ENCODE peak calls at places on chromosomes 6 and 20, in five cellular contexts. One of them, this sample, is unnamed. For H3K4me1, the result is how much of the 10 kb centered on the place peaks cover.

GRCh38 chr6:151179321-151179720 is 60.4 kb upstream of the AKAP12 start:
- DNase-seq in fibroblast of lung: peak
- DNase-seq in mesendoderm: no peak
- DNase-seq in SK-N-SH: no peak
- DNase-seq in MM.1S: no peak
- DNase-seq in this sample: peak

GRCh38 chr6:168967556-168967955 is 286.1 kb downstream of the THBS2 start:
- DNase-seq in fibroblast of lung: peak
- DNase-seq in mesendoderm: no peak
- DNase-seq in SK-N-SH: no peak
- DNase-seq in MM.1S: no peak
- DNase-seq in this sample: peak

GRCh38 chr6:20542927-20543602 is 8.8 kb downstream of the CDKAL1 start:
- DNase-seq in fibroblast of lung: peak
- DNase-seq in mesendoderm: no peak
- DNase-seq in SK-N-SH: no peak
- DNase-seq in MM.1S: peak
- DNase-seq in this sample: peak

GRCh38 chr6:145756170-145756662 is 20.9 kb upstream of the EPM2A start:
- DNase-seq in fibroblast of lung: peak
- DNase-seq in mesendoderm: no peak
- DNase-seq in SK-N-SH: peak
- DNase-seq in MM.1S: no peak
- DNase-seq in this sample: peak

GRCh38 chr6:35473075-35473848 is 5.1 kb downstream of the RPL10A start:
- DNase-seq in fibroblast of lung: no peak
- DNase-seq in mesendoderm: peak
- DNase-seq in SK-N-SH: no peak
- DNase-seq in MM.1S: no peak
- DNase-seq in this sample: no peak

GRCh38 chr20:36645998-36646397 is at the start of gene SLA2:
- DNase-seq in fibroblast of lung: no peak
- DNase-seq in mesendoderm: no peak
- DNase-seq in SK-N-SH: no peak
- DNase-seq in MM.1S: no peak
- DNase-seq in this sample: no peak

GRCh38 chr6:56959938-56960337 is 5.0 kb downstream of the BEND6 start:
- DNase-seq in fibroblast of lung: peak
- DNase-seq in mesendoderm: no peak
- DNase-seq in SK-N-SH: no peak
- DNase-seq in MM.1S: no peak
- DNase-seq in this sample: peak

GRCh38 chr6:113636357-113636824 is 220.8 kb upstream of the MARCKS start:
- DNase-seq in fibroblast of lung: peak
- DNase-seq in mesendoderm: peak
- DNase-seq in SK-N-SH: no peak
- DNase-seq in MM.1S: no peak
- DNase-seq in this sample: peak

GRCh38 chr20:50629675-50630055 is 61.7 kb downstream of the RIPOR3 start:
- DNase-seq in fibroblast of lung: no peak
- DNase-seq in mesendoderm: peak
- DNase-seq in SK-N-SH: no peak
- DNase-seq in MM.1S: no peak
- DNase-seq in this sample: no peak

GRCh38 chr6:111918825-111919224 is 45.6 kb upstream of the FYN start:
- DNase-seq in fibroblast of lung: peak
- DNase-seq in mesendoderm: no peak
- DNase-seq in SK-N-SH: no peak
- DNase-seq in MM.1S: no peak
- DNase-seq in this sample: no peak

GRCh38 chr6:142374965-142375733 is 73.3 kb downstream of the ADGRG6 start:
- DNase-seq in fibroblast of lung: peak
- DNase-seq in mesendoderm: peak
- DNase-seq in SK-N-SH: no peak
- DNase-seq in MM.1S: no peak
- DNase-seq in this sample: peak

GRCh38 chr6:161273356-161273751 is 507 bp downstream of the AGPAT4 start:
- DNase-seq in fibroblast of lung: peak
- DNase-seq in mesendoderm: peak
- DNase-seq in SK-N-SH: peak
- DNase-seq in MM.1S: no peak
- DNase-seq in this sample: peak

GRCh38 chr6:51283723-51284122 is 465.1 kb downstream of the TFAP2B start:
- DNase-seq in fibroblast of lung: no peak
- DNase-seq in mesendoderm: no peak
- DNase-seq in SK-N-SH: no peak
- DNase-seq in MM.1S: no peak
- DNase-seq in this sample: no peak

GRCh38 chr20:36573103-36573797 is at the start of gene TGIF2:
- DNase-seq in fibroblast of lung: peak
- DNase-seq in mesendoderm: peak
- DNase-seq in SK-N-SH: peak
- DNase-seq in MM.1S: peak
- DNase-seq in this sample: peak

GRCh38 chr6:19465240-19465639 is 371.9 kb upstream of the ID4 start:
- DNase-seq in fibroblast of lung: no peak
- DNase-seq in mesendoderm: no peak
- DNase-seq in SK-N-SH: no peak
- DNase-seq in MM.1S: no peak
- DNase-seq in this sample: no peak

GRCh38 chr6:81995548-81996289 is 243.2 kb upstream of the TENT5A start:
- DNase-seq in fibroblast of lung: peak
- DNase-seq in mesendoderm: peak
- DNase-seq in SK-N-SH: no peak
- DNase-seq in MM.1S: no peak
- DNase-seq in this sample: peak

GRCh38 chr6:131979515-131980337 is 28.6 kb upstream of the CCN2 start:
- DNase-seq in fibroblast of lung: peak
- DNase-seq in mesendoderm: no peak
- DNase-seq in SK-N-SH: no peak
- DNase-seq in MM.1S: no peak
- DNase-seq in this sample: peak

GRCh38 chr20:25088267-25088666 is 6.3 kb upstream of the VSX1 start:
- DNase-seq in fibroblast of lung: no peak
- DNase-seq in mesendoderm: no peak
- DNase-seq in SK-N-SH: no peak
- DNase-seq in MM.1S: peak
- DNase-seq in this sample: no peak

GRCh38 chr20:32474009-32474716 is 111.0 kb downstream of the NOL4L start:
- DNase-seq in fibroblast of lung: no peak
- DNase-seq in mesendoderm: no peak
- DNase-seq in SK-N-SH: peak
- DNase-seq in MM.1S: no peak
- DNase-seq in this sample: no peak

GRCh38 chr6:24270011-24270410 is 87.8 kb downstream of the DCDC2 start:
- DNase-seq in fibroblast of lung: no peak
- DNase-seq in mesendoderm: no peak
- DNase-seq in SK-N-SH: no peak
- DNase-seq in MM.1S: no peak
- DNase-seq in this sample: no peak

GRCh38 chr20:46327557-46327956 is 19.3 kb upstream of the CDH22 start:
- DNase-seq in fibroblast of lung: no peak
- DNase-seq in mesendoderm: no peak
- DNase-seq in SK-N-SH: no peak
- DNase-seq in MM.1S: no peak
- DNase-seq in this sample: no peak

GRCh38 chr6:150293423-150294280 is 75.2 kb upstream of the IYD start:
- DNase-seq in fibroblast of lung: peak
- DNase-seq in mesendoderm: no peak
- DNase-seq in SK-N-SH: no peak
- DNase-seq in MM.1S: no peak
- DNase-seq in this sample: peak

GRCh38 chr20:56653221-56653620 is 24.1 kb downstream of the TFAP2C start:
- DNase-seq in fibroblast of lung: peak
- DNase-seq in mesendoderm: no peak
- DNase-seq in SK-N-SH: no peak
- DNase-seq in MM.1S: no peak
- DNase-seq in this sample: no peak

GRCh38 chr6:130928993-130929678 is 101.9 kb downstream of the SMLR1 start:
- DNase-seq in fibroblast of lung: peak
- DNase-seq in mesendoderm: no peak
- DNase-seq in SK-N-SH: no peak
- DNase-seq in MM.1S: no peak
- DNase-seq in this sample: peak

GRCh38 chr20:20362774-20363435 is 5.0 kb upstream of the INSM1 start:
- DNase-seq in fibroblast of lung: no peak
- DNase-seq in mesendoderm: peak
- DNase-seq in SK-N-SH: peak
- DNase-seq in MM.1S: no peak
- DNase-seq in this sample: no peak

GRCh38 chr6:63689421-63689820 is 53.8 kb downstream of the PHF3 start:
- DNase-seq in fibroblast of lung: no peak
- DNase-seq in mesendoderm: no peak
- DNase-seq in SK-N-SH: no peak
- DNase-seq in MM.1S: no peak
- DNase-seq in this sample: peak

GRCh38 chr6:135910943-135911618 is 59.6 kb downstream of the PDE7B start:
- DNase-seq in fibroblast of lung: peak
- DNase-seq in mesendoderm: no peak
- DNase-seq in SK-N-SH: no peak
- DNase-seq in MM.1S: no peak
- DNase-seq in this sample: no peak

GRCh38 chr6:147287869-147288271 is 83.7 kb downstream of the STXBP5 start:
- DNase-seq in fibroblast of lung: peak
- DNase-seq in mesendoderm: peak
- DNase-seq in SK-N-SH: no peak
- DNase-seq in MM.1S: no peak
- DNase-seq in this sample: peak

GRCh38 chr6:45548657-45549515 is 171.2 kb upstream of the SUPT3H start:
- DNase-seq in fibroblast of lung: no peak
- DNase-seq in mesendoderm: no peak
- DNase-seq in SK-N-SH: no peak
- DNase-seq in MM.1S: peak
- DNase-seq in this sample: no peak

GRCh38 chr6:1336246-1336843 is 24.4 kb downstream of the FOXQ1 start:
- DNase-seq in fibroblast of lung: no peak
- DNase-seq in mesendoderm: peak
- DNase-seq in SK-N-SH: no peak
- DNase-seq in MM.1S: peak
- DNase-seq in this sample: no peak

DNA sequence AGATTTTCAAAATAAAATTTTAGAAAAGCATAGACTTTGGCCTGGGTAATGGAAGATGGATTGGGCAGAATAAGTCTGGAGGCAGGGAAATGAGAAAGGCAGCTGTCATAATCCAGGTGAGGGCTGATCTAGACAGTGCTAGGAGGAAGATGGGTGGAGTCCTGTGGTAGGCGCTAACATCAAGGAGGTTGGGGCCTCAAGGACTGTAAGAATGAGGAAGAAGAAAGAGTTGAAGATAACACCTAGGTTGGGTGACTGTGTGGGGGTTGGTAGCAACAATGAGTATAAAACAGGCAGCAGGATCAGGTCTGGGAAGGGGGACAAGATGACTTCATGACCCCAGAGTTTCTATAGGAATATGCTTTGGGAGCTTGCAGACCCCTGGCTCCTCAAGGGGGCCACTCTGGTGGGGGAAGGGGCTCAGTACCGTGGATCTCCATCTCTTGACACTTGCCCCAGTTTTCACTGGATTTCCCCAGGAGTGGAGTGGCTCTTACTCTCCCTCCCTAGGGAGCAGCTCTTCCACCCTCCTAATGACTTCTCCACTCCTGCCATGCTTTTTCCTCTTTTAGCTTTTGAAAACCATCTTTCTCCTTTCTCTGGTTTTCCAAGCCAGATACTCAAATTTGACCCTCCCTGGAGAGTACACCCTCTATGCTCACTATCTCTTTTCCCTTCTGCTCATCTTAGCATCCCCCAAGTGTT is 14.8 kb downstream of the TRIM31 start:
- DNase-seq in fibroblast of lung: no peak
- DNase-seq in mesendoderm: no peak
- DNase-seq in SK-N-SH: no peak
- DNase-seq in MM.1S: no peak
- DNase-seq in this sample: no peak
- H3K4me3 ChIP-seq in fibroblast of lung: no peak
- H3K4me3 ChIP-seq in mesendoderm: no peak
- H3K4me3 ChIP-seq in SK-N-SH: no peak
- H3K4me3 ChIP-seq in MM.1S: no peak
- H3K4me3 ChIP-seq in this sample: no peak

GRCh38 chr20:57928181-57928967 is 218.6 kb upstream of the PMEPA1 start:
- DNase-seq in fibroblast of lung: peak
- DNase-seq in mesendoderm: peak
- DNase-seq in SK-N-SH: no peak
- DNase-seq in MM.1S: no peak
- DNase-seq in this sample: peak
- H3K9ac ChIP-seq in fibroblast of lung: no peak
- H3K9ac ChIP-seq in mesendoderm: no peak
- H3K9ac ChIP-seq in SK-N-SH: no peak
- H3K9ac ChIP-seq in MM.1S: no peak
- H3K9ac ChIP-seq in this sample: no peak

DNA sequence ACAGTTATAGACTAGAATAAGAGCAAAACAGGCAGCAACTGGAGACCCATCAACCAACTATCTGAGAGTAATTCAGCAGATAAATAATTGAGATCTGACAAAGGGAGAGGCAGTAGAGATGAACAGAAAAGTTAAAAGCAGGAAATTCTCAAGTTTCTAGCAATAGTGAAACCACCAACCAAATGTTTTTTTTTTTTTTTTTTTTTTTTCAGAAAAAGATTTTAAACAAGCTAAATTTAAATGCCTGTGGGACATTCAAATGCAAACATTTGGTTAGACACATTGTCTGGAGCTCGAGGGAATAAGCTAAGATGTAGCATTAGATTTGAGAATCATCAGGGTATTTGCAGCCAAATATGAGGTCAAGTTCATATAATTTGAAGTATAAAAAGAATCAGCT is 16.4 kb downstream of the RANBP9 start:
- DNase-seq in fibroblast of lung: peak
- DNase-seq in mesendoderm: no peak
- DNase-seq in SK-N-SH: no peak
- DNase-seq in MM.1S: peak
- DNase-seq in this sample: peak
- H3K4me1 ChIP-seq in fibroblast of lung: under half
- H3K4me1 ChIP-seq in mesendoderm: under half
- H3K4me1 ChIP-seq in SK-N-SH: under half
- H3K4me1 ChIP-seq in MM.1S: under half
- H3K4me1 ChIP-seq in this sample: under half

GRCh38 chr6:106163446-106163965 is 77.4 kb downstream of the PRDM1 start:
- DNase-seq in fibroblast of lung: peak
- DNase-seq in mesendoderm: peak
- DNase-seq in SK-N-SH: no peak
- DNase-seq in MM.1S: peak
- DNase-seq in this sample: peak
- H3K4me3 ChIP-seq in fibroblast of lung: no peak
- H3K4me3 ChIP-seq in mesendoderm: no peak
- H3K4me3 ChIP-seq in SK-N-SH: no peak
- H3K4me3 ChIP-seq in MM.1S: peak
- H3K4me3 ChIP-seq in this sample: peak

GRCh38 chr6:16649241-16649640 is 112.0 kb downstream of the ATXN1 start:
- DNase-seq in fibroblast of lung: no peak
- DNase-seq in mesendoderm: no peak
- DNase-seq in SK-N-SH: no peak
- DNase-seq in MM.1S: no peak
- DNase-seq in this sample: peak
- H3K9ac ChIP-seq in fibroblast of lung: no peak
- H3K9ac ChIP-seq in mesendoderm: no peak
- H3K9ac ChIP-seq in SK-N-SH: no peak
- H3K9ac ChIP-seq in MM.1S: no peak
- H3K9ac ChIP-seq in this sample: no peak

This sample was measured in adipocyte.